ENCODE peak calls at places on chromosome 10, in ten cellular contexts. One of them, this sample, is unnamed.

GRCh38 chr10:31919010-31919409 is 9.6 kb downstream of the ARHGAP12 start:
- DNase-seq in stomach: no peak
- DNase-seq in K562: no peak
- DNase-seq in transverse colon: no peak
- DNase-seq in H1: no peak
- DNase-seq in suprapubic skin: no peak
- DNase-seq in A549: no peak
- DNase-seq in tibial nerve: no peak
- DNase-seq in GM12878: no peak
- DNase-seq in HepG2: no peak
- DNase-seq in this sample: no peak

GRCh38 chr10:125343118-125343752 is 182.9 kb upstream of the CTBP2 start:
- DNase-seq in stomach: no peak
- DNase-seq in K562: peak; percentile 9
- DNase-seq in transverse colon: peak; percentile 21
- DNase-seq in H1: no peak
- DNase-seq in suprapubic skin: no peak
- DNase-seq in A549: peak; percentile 49
- DNase-seq in tibial nerve: no peak
- DNase-seq in GM12878: no peak
- DNase-seq in HepG2: peak; percentile 7
- DNase-seq in this sample: no peak

GRCh38 chr10:31952066-31952465 is 23.4 kb upstream of the ARHGAP12 start:
- DNase-seq in stomach: no peak
- DNase-seq in K562: peak; percentile 40
- DNase-seq in transverse colon: no peak
- DNase-seq in H1: no peak
- DNase-seq in suprapubic skin: no peak
- DNase-seq in A549: no peak
- DNase-seq in tibial nerve: no peak
- DNase-seq in GM12878: no peak
- DNase-seq in HepG2: no peak
- DNase-seq in this sample: no peak

GRCh38 chr10:1432161-1432560 is 305.2 kb downstream of the ADARB2 start:
- DNase-seq in stomach: peak; percentile 41
- DNase-seq in K562: no peak
- DNase-seq in transverse colon: no peak
- DNase-seq in H1: no peak
- DNase-seq in suprapubic skin: no peak
- DNase-seq in A549: no peak
- DNase-seq in tibial nerve: no peak
- DNase-seq in GM12878: no peak
- DNase-seq in HepG2: peak; percentile 64
- DNase-seq in this sample: no peak

GRCh38 chr10:15486404-15486803 is 115.3 kb upstream of the FAM171A1 start:
- DNase-seq in stomach: no peak
- DNase-seq in K562: no peak
- DNase-seq in transverse colon: no peak
- DNase-seq in H1: no peak
- DNase-seq in suprapubic skin: no peak
- DNase-seq in A549: no peak
- DNase-seq in tibial nerve: no peak
- DNase-seq in GM12878: no peak
- DNase-seq in HepG2: no peak
- DNase-seq in this sample: no peak

GRCh38 chr10:74293686-74294365 is 142.8 kb downstream of the ADK start:
- DNase-seq in stomach: no peak
- DNase-seq in K562: no peak
- DNase-seq in transverse colon: no peak
- DNase-seq in H1: no peak
- DNase-seq in suprapubic skin: no peak
- DNase-seq in A549: peak; percentile 39
- DNase-seq in tibial nerve: no peak
- DNase-seq in GM12878: no peak
- DNase-seq in HepG2: no peak
- DNase-seq in this sample: no peak

GRCh38 chr10:115295213-115295805 is 202.1 kb downstream of the ATRNL1 start:
- DNase-seq in stomach: no peak
- DNase-seq in K562: no peak
- DNase-seq in transverse colon: no peak
- DNase-seq in H1: no peak
- DNase-seq in suprapubic skin: no peak
- DNase-seq in A549: no peak
- DNase-seq in tibial nerve: no peak
- DNase-seq in GM12878: no peak
- DNase-seq in HepG2: no peak
- DNase-seq in this sample: peak; percentile 16

GRCh38 chr10:32317795-32318194 is 29.2 kb downstream of the EPC1 start:
- DNase-seq in stomach: no peak
- DNase-seq in K562: no peak
- DNase-seq in transverse colon: no peak
- DNase-seq in H1: no peak
- DNase-seq in suprapubic skin: no peak
- DNase-seq in A549: no peak
- DNase-seq in tibial nerve: no peak
- DNase-seq in GM12878: peak; percentile 91
- DNase-seq in HepG2: no peak
- DNase-seq in this sample: no peak

GRCh38 chr10:62843591-62843990 is 27.4 kb upstream of the EGR2 start:
- DNase-seq in stomach: no peak
- DNase-seq in K562: no peak
- DNase-seq in transverse colon: no peak
- DNase-seq in H1: no peak
- DNase-seq in suprapubic skin: no peak
- DNase-seq in A549: no peak
- DNase-seq in tibial nerve: no peak
- DNase-seq in GM12878: no peak
- DNase-seq in HepG2: no peak
- DNase-seq in this sample: no peak

GRCh38 chr10:12628964-12629766 is 279.8 kb downstream of the CAMK1D start:
- DNase-seq in stomach: no peak
- DNase-seq in K562: no peak
- DNase-seq in transverse colon: peak; percentile 51
- DNase-seq in H1: no peak
- DNase-seq in suprapubic skin: peak; percentile 35
- DNase-seq in A549: peak; percentile 38
- DNase-seq in tibial nerve: no peak
- DNase-seq in GM12878: no peak
- DNase-seq in HepG2: no peak
- DNase-seq in this sample: no peak

GRCh38 chr10:79488870-79489269 is 23.5 kb upstream of the EIF5AL1 start:
- DNase-seq in stomach: no peak
- DNase-seq in K562: no peak
- DNase-seq in transverse colon: no peak
- DNase-seq in H1: no peak
- DNase-seq in suprapubic skin: peak; percentile 15
- DNase-seq in A549: no peak
- DNase-seq in tibial nerve: no peak
- DNase-seq in GM12878: no peak
- DNase-seq in HepG2: no peak
- DNase-seq in this sample: no peak

GRCh38 chr10:79492839-79493238 is 19.5 kb upstream of the EIF5AL1 start:
- DNase-seq in stomach: no peak
- DNase-seq in K562: no peak
- DNase-seq in transverse colon: no peak
- DNase-seq in H1: no peak
- DNase-seq in suprapubic skin: no peak
- DNase-seq in A549: no peak
- DNase-seq in tibial nerve: no peak
- DNase-seq in GM12878: no peak
- DNase-seq in HepG2: no peak
- DNase-seq in this sample: no peak

GRCh38 chr10:79490400-79491081 is 21.8 kb upstream of the EIF5AL1 start:
- DNase-seq in stomach: no peak
- DNase-seq in K562: peak; percentile 32
- DNase-seq in transverse colon: peak; percentile 27
- DNase-seq in H1: no peak
- DNase-seq in suprapubic skin: no peak
- DNase-seq in A549: no peak
- DNase-seq in tibial nerve: no peak
- DNase-seq in GM12878: no peak
- DNase-seq in HepG2: no peak
- DNase-seq in this sample: no peak

GRCh38 chr10:79492256-79492655 is 20.1 kb upstream of the EIF5AL1 start:
- DNase-seq in stomach: no peak
- DNase-seq in K562: no peak
- DNase-seq in transverse colon: no peak
- DNase-seq in H1: no peak
- DNase-seq in suprapubic skin: no peak
- DNase-seq in A549: no peak
- DNase-seq in tibial nerve: no peak
- DNase-seq in GM12878: no peak
- DNase-seq in HepG2: no peak
- DNase-seq in this sample: no peak

DNA sequence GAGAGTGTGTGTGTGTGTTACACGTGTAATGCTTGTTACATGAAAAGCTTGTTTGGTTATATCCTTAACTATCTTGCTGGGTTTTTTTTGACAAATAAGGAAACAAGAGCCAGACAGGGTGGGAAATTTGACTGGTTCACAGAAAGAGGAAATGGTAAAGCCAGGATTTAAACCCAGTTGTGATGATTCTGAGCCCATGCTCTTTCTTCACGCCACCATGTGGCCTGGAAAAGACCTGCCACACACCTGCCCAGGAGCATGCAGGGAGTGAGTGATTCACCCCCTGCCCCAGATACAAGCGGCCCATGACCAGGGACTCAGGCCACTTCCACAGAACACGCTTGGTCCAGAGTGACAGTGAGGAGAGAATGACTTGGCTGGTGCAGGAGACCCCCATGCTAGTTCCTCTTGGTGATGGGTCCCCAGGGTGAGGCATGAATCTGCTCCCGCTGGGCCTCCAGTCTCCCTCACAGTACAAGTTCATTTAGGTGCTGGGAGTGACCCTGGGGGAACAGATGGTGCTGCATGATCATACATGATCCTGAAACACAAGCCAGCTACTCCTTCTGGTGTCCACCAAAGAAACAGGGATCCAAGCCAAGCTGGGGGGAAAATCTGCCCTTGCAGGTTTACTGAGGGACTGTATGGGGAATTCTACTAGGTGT is 21.0 kb upstream of the EIF5AL1 start:
- DNase-seq in stomach: no peak
- DNase-seq in K562: peak; percentile 60
- DNase-seq in transverse colon: no peak
- DNase-seq in H1: no peak
- DNase-seq in suprapubic skin: no peak
- DNase-seq in A549: no peak
- DNase-seq in tibial nerve: no peak
- DNase-seq in GM12878: no peak
- DNase-seq in HepG2: peak; percentile 20
- DNase-seq in this sample: no peak
- TF ChIP-seq EP300 in stomach: no peak
- TF ChIP-seq EP300 in K562: no peak
- TF ChIP-seq EP300 in transverse colon: no peak
- TF ChIP-seq EP300 in H1: no peak
- TF ChIP-seq EP300 in suprapubic skin: no peak
- TF ChIP-seq EP300 in A549: no peak
- TF ChIP-seq EP300 in tibial nerve: no peak
- TF ChIP-seq EP300 in GM12878: no peak
- TF ChIP-seq EP300 in HepG2: no peak
- TF ChIP-seq EP300 in this sample: no peak

GRCh38 chr10:72272689-72273409 is 875 bp upstream of the DDIT4 start:
- DNase-seq in stomach: peak; percentile 87
- DNase-seq in K562: peak; percentile 81
- DNase-seq in transverse colon: peak; percentile 90
- DNase-seq in H1: peak; percentile 80
- DNase-seq in suprapubic skin: peak; percentile 96
- DNase-seq in A549: peak; percentile 95
- DNase-seq in tibial nerve: peak; percentile 84
- DNase-seq in GM12878: no peak
- DNase-seq in HepG2: peak; percentile 88
- DNase-seq in this sample: peak; percentile 94
- TF ChIP-seq POLR2A in stomach: no peak
- TF ChIP-seq POLR2A in K562: no peak
- TF ChIP-seq POLR2A in transverse colon: no peak
- TF ChIP-seq POLR2A in H1: no peak
- TF ChIP-seq POLR2A in suprapubic skin: no peak
- TF ChIP-seq POLR2A in A549: peak; percentile 26
- TF ChIP-seq POLR2A in tibial nerve: peak; percentile 52
- TF ChIP-seq POLR2A in GM12878: peak; percentile 65
- TF ChIP-seq POLR2A in HepG2: peak; percentile 70
- TF ChIP-seq POLR2A in this sample: peak; percentile 60

GRCh38 chr10:91032614-91033248 is 111.8 kb upstream of the ANKRD1 start:
- DNase-seq in stomach: no peak
- DNase-seq in K562: no peak
- DNase-seq in transverse colon: peak; percentile 14
- DNase-seq in H1: no peak
- DNase-seq in suprapubic skin: no peak
- DNase-seq in A549: no peak
- DNase-seq in tibial nerve: peak; percentile 37
- DNase-seq in GM12878: no peak
- DNase-seq in HepG2: no peak
- DNase-seq in this sample: no peak

GRCh38 chr10:91035650-91036292 is 114.9 kb upstream of the ANKRD1 start:
- DNase-seq in stomach: no peak
- DNase-seq in K562: no peak
- DNase-seq in transverse colon: no peak
- DNase-seq in H1: no peak
- DNase-seq in suprapubic skin: no peak
- DNase-seq in A549: no peak
- DNase-seq in tibial nerve: no peak
- DNase-seq in GM12878: no peak
- DNase-seq in HepG2: no peak
- DNase-seq in this sample: no peak

GRCh38 chr10:91033536-91033935 is 112.6 kb upstream of the ANKRD1 start:
- DNase-seq in stomach: no peak
- DNase-seq in K562: no peak
- DNase-seq in transverse colon: no peak
- DNase-seq in H1: no peak
- DNase-seq in suprapubic skin: no peak
- DNase-seq in A549: no peak
- DNase-seq in tibial nerve: no peak
- DNase-seq in GM12878: no peak
- DNase-seq in HepG2: no peak
- DNase-seq in this sample: no peak

GRCh38 chr10:91034042-91034441 is 113.2 kb upstream of the ANKRD1 start:
- DNase-seq in stomach: no peak
- DNase-seq in K562: no peak
- DNase-seq in transverse colon: no peak
- DNase-seq in H1: no peak
- DNase-seq in suprapubic skin: no peak
- DNase-seq in A549: no peak
- DNase-seq in tibial nerve: no peak
- DNase-seq in GM12878: no peak
- DNase-seq in HepG2: no peak
- DNase-seq in this sample: no peak

GRCh38 chr10:91034494-91035157 is 113.7 kb upstream of the ANKRD1 start:
- DNase-seq in stomach: peak; percentile 33
- DNase-seq in K562: no peak
- DNase-seq in transverse colon: peak; percentile 37
- DNase-seq in H1: no peak
- DNase-seq in suprapubic skin: no peak
- DNase-seq in A549: no peak
- DNase-seq in tibial nerve: peak; percentile 57
- DNase-seq in GM12878: no peak
- DNase-seq in HepG2: peak; percentile 9
- DNase-seq in this sample: peak; percentile 65
- TF ChIP-seq EP300 in stomach: no peak
- TF ChIP-seq EP300 in K562: no peak
- TF ChIP-seq EP300 in transverse colon: no peak
- TF ChIP-seq EP300 in H1: no peak
- TF ChIP-seq EP300 in suprapubic skin: no peak
- TF ChIP-seq EP300 in A549: no peak
- TF ChIP-seq EP300 in tibial nerve: peak; percentile 77
- TF ChIP-seq EP300 in GM12878: no peak
- TF ChIP-seq EP300 in HepG2: no peak
- TF ChIP-seq EP300 in this sample: no peak

GRCh38 chr10:72259491-72260214 is 14.1 kb upstream of the DDIT4 start:
- DNase-seq in stomach: no peak
- DNase-seq in K562: no peak
- DNase-seq in transverse colon: no peak
- DNase-seq in H1: no peak
- DNase-seq in suprapubic skin: no peak
- DNase-seq in A549: peak; percentile 84
- DNase-seq in tibial nerve: no peak
- DNase-seq in GM12878: no peak
- DNase-seq in HepG2: no peak
- DNase-seq in this sample: no peak
- TF ChIP-seq POLR2A in stomach: no peak
- TF ChIP-seq POLR2A in K562: no peak
- TF ChIP-seq POLR2A in transverse colon: no peak
- TF ChIP-seq POLR2A in H1: no peak
- TF ChIP-seq POLR2A in suprapubic skin: no peak
- TF ChIP-seq POLR2A in A549: no peak
- TF ChIP-seq POLR2A in tibial nerve: no peak
- TF ChIP-seq POLR2A in GM12878: no peak
- TF ChIP-seq POLR2A in HepG2: no peak
- TF ChIP-seq POLR2A in this sample: no peak

This sample was measured in ovary.